ENCODE peak calls at places on chromosomes 6 and 20, in five cellular contexts. One of them, this sample, is unnamed. For H3K27me3 and H3K36me3, the result is how much of the 10 kb centered on the place peaks cover.

GRCh38 chr6:160992323-160993314 is 1.1 kb downstream of the MAP3K4 start:
- DNase-seq in CD8-positive, alpha-beta memory T cell: peak
- DNase-seq in PC-3: peak
- DNase-seq in sigmoid colon: no peak
- DNase-seq in breast epithelium: peak
- DNase-seq in this sample: peak

GRCh38 chr6:148144917-148145521 is 197.6 kb upstream of the SASH1 start:
- DNase-seq in sigmoid colon: peak
- DNase-seq in CD8-positive, alpha-beta memory T cell: peak
- DNase-seq in breast epithelium: peak
- DNase-seq in PC-3: peak
- DNase-seq in this sample: peak

GRCh38 chr6:41442800-41443501 is 103.2 kb upstream of the FOXP4 start:
- DNase-seq in sigmoid colon: peak
- DNase-seq in breast epithelium: peak
- DNase-seq in PC-3: no peak
- DNase-seq in CD8-positive, alpha-beta memory T cell: no peak
- DNase-seq in this sample: no peak

GRCh38 chr20:14445310-14445709 is 107.9 kb upstream of the FLRT3 start:
- DNase-seq in CD8-positive, alpha-beta memory T cell: no peak
- DNase-seq in sigmoid colon: no peak
- DNase-seq in breast epithelium: no peak
- DNase-seq in PC-3: peak
- DNase-seq in this sample: no peak

GRCh38 chr6:125791151-125791819 is 525 bp downstream of the NCOA7 start:
- DNase-seq in CD8-positive, alpha-beta memory T cell: no peak
- DNase-seq in sigmoid colon: no peak
- DNase-seq in PC-3: peak
- DNase-seq in breast epithelium: peak
- DNase-seq in this sample: peak

GRCh38 chr6:146355521-146356100 is 188.0 kb upstream of the RAB32 start:
- DNase-seq in sigmoid colon: no peak
- DNase-seq in CD8-positive, alpha-beta memory T cell: no peak
- DNase-seq in PC-3: no peak
- DNase-seq in breast epithelium: no peak
- DNase-seq in this sample: no peak

GRCh38 chr6:109782401-109783046 is 91.4 kb downstream of the FIG4 start:
- DNase-seq in CD8-positive, alpha-beta memory T cell: no peak
- DNase-seq in PC-3: no peak
- DNase-seq in breast epithelium: no peak
- DNase-seq in sigmoid colon: no peak
- DNase-seq in this sample: no peak

GRCh38 chr6:112429226-112429625 is 82.1 kb downstream of the RFPL4B start:
- DNase-seq in PC-3: no peak
- DNase-seq in sigmoid colon: no peak
- DNase-seq in breast epithelium: no peak
- DNase-seq in CD8-positive, alpha-beta memory T cell: no peak
- DNase-seq in this sample: no peak

GRCh38 chr20:2626853-2627541 is 25.4 kb upstream of the NOP56 start:
- DNase-seq in breast epithelium: no peak
- DNase-seq in sigmoid colon: no peak
- DNase-seq in PC-3: peak
- DNase-seq in CD8-positive, alpha-beta memory T cell: no peak
- DNase-seq in this sample: peak

GRCh38 chr6:145169726-145170125 is 565.6 kb downstream of the EPM2A start:
- DNase-seq in PC-3: no peak
- DNase-seq in breast epithelium: no peak
- DNase-seq in sigmoid colon: no peak
- DNase-seq in CD8-positive, alpha-beta memory T cell: no peak
- DNase-seq in this sample: no peak
- H3K27me3 ChIP-seq in PC-3: under half
- H3K27me3 ChIP-seq in breast epithelium: under half
- H3K27me3 ChIP-seq in sigmoid colon: under half
- H3K27me3 ChIP-seq in CD8-positive, alpha-beta memory T cell: under half
- H3K27me3 ChIP-seq in this sample: under half

DNA sequence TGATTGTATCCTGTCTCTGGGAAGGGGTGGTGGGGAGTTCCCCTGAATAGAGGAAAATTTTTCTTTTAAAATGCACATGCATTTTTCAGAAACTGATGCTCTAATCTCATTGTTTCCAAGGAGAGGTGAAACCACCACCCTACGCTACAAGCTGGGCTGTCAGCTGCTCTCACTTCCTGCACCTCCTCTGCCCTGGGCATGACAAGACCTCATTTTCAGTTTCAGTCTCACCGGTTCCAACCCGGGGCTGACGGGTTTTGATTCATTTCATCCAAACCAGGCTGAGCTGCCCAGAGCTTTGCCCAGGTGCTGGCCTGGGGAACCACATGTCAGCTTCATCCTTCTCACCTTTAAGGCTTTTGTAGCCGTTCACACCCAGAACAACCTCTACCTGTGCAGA is 99.7 kb downstream of the EYA2 start:
- DNase-seq in CD8-positive, alpha-beta memory T cell: peak
- DNase-seq in breast epithelium: peak
- DNase-seq in sigmoid colon: no peak
- DNase-seq in PC-3: no peak
- DNase-seq in this sample: no peak
- H3K27ac ChIP-seq in CD8-positive, alpha-beta memory T cell: no peak
- H3K27ac ChIP-seq in breast epithelium: no peak
- H3K27ac ChIP-seq in sigmoid colon: no peak
- H3K27ac ChIP-seq in PC-3: no peak
- H3K27ac ChIP-seq in this sample: no peak

GRCh38 chr6:43355862-43356590 is 13.4 kb downstream of the ZNF318 start:
- DNase-seq in CD8-positive, alpha-beta memory T cell: no peak
- DNase-seq in PC-3: peak
- DNase-seq in sigmoid colon: no peak
- DNase-seq in breast epithelium: no peak
- DNase-seq in this sample: peak

GRCh38 chr6:43361269-43361668 is 8.2 kb downstream of the ZNF318 start:
- DNase-seq in CD8-positive, alpha-beta memory T cell: no peak
- DNase-seq in breast epithelium: no peak
- DNase-seq in PC-3: no peak
- DNase-seq in sigmoid colon: no peak
- DNase-seq in this sample: no peak

GRCh38 chr6:43359381-43359780 is 10.1 kb downstream of the ZNF318 start:
- DNase-seq in sigmoid colon: no peak
- DNase-seq in PC-3: no peak
- DNase-seq in breast epithelium: no peak
- DNase-seq in CD8-positive, alpha-beta memory T cell: no peak
- DNase-seq in this sample: no peak

DNA sequence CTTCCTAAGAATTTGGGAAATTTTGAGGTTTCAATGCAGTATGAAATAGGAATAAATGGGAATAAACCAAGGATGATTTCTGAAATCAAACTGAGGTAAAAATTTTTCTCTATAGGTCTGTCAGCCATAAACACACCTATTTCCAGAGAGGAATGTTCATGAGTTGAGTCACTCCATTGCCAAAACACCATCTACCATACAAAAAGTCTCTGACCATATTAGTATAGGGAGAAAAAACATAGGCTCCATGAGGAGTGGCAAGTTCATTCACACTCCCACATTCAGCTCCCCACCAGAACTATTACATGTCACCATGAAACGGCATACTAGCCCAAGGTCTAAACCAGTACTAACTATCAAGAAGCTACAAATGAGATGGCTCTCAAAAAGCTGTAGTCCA is 9.6 kb downstream of the ZNF318 start:
- DNase-seq in PC-3: no peak
- DNase-seq in breast epithelium: no peak
- DNase-seq in CD8-positive, alpha-beta memory T cell: no peak
- DNase-seq in sigmoid colon: no peak
- DNase-seq in this sample: no peak
- H3K36me3 ChIP-seq in PC-3: under half
- H3K36me3 ChIP-seq in breast epithelium: under half
- H3K36me3 ChIP-seq in CD8-positive, alpha-beta memory T cell: under half
- H3K36me3 ChIP-seq in sigmoid colon: half or more
- H3K36me3 ChIP-seq in this sample: under half

GRCh38 chr6:27611451-27611850 is 138.5 kb upstream of the ZNF184 start:
- DNase-seq in breast epithelium: no peak
- DNase-seq in sigmoid colon: no peak
- DNase-seq in PC-3: no peak
- DNase-seq in CD8-positive, alpha-beta memory T cell: no peak
- DNase-seq in this sample: no peak
- H3K27me3 ChIP-seq in breast epithelium: under half
- H3K27me3 ChIP-seq in sigmoid colon: under half
- H3K27me3 ChIP-seq in PC-3: under half
- H3K27me3 ChIP-seq in CD8-positive, alpha-beta memory T cell: under half
- H3K27me3 ChIP-seq in this sample: under half

GRCh38 chr6:72783667-72784066 is 161.8 kb downstream of the KCNQ5 start:
- DNase-seq in CD8-positive, alpha-beta memory T cell: no peak
- DNase-seq in breast epithelium: no peak
- DNase-seq in sigmoid colon: no peak
- DNase-seq in PC-3: peak
- DNase-seq in this sample: no peak
- H3K27ac ChIP-seq in CD8-positive, alpha-beta memory T cell: no peak
- H3K27ac ChIP-seq in breast epithelium: no peak
- H3K27ac ChIP-seq in sigmoid colon: no peak
- H3K27ac ChIP-seq in PC-3: no peak
- H3K27ac ChIP-seq in this sample: no peak

DNA sequence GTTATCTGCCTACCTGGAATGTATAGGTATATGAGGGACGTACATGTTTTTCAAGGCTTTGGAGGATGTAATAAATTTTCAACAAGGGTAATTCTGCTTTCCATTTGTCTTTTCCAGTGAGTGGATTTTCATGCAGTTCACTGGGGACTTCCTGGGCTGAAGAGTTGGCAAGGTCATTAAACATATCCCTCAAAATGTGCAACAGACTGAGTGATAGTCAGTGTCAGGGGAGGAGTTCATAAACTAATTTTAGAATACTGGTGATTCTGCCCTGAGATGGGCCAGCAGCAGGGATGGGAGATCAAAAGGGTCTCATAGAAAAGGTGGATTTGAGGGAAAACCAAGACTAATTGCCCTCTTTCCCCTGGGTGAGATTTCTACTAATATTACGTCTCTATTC is 122.3 kb upstream of the CLDN20 start:
- DNase-seq in CD8-positive, alpha-beta memory T cell: no peak
- DNase-seq in breast epithelium: no peak
- DNase-seq in PC-3: no peak
- DNase-seq in sigmoid colon: no peak
- DNase-seq in this sample: no peak
- H3K36me3 ChIP-seq in CD8-positive, alpha-beta memory T cell: under half
- H3K36me3 ChIP-seq in breast epithelium: under half
- H3K36me3 ChIP-seq in PC-3: under half
- H3K36me3 ChIP-seq in sigmoid colon: under half
- H3K36me3 ChIP-seq in this sample: under half

GRCh38 chr6:27669278-27669797 is 196.4 kb upstream of the ZNF184 start:
- DNase-seq in PC-3: peak
- DNase-seq in sigmoid colon: no peak
- DNase-seq in breast epithelium: no peak
- DNase-seq in CD8-positive, alpha-beta memory T cell: no peak
- DNase-seq in this sample: no peak

GRCh38 chr6:27669798-27670301 is 196.9 kb upstream of the ZNF184 start:
- DNase-seq in CD8-positive, alpha-beta memory T cell: no peak
- DNase-seq in PC-3: no peak
- DNase-seq in sigmoid colon: no peak
- DNase-seq in breast epithelium: no peak
- DNase-seq in this sample: no peak

GRCh38 chr6:27667016-27667415 is 194.1 kb upstream of the ZNF184 start:
- DNase-seq in breast epithelium: no peak
- DNase-seq in PC-3: no peak
- DNase-seq in sigmoid colon: no peak
- DNase-seq in CD8-positive, alpha-beta memory T cell: no peak
- DNase-seq in this sample: no peak

GRCh38 chr6:27667651-27668441 is 194.9 kb upstream of the ZNF184 start:
- DNase-seq in breast epithelium: no peak
- DNase-seq in PC-3: no peak
- DNase-seq in sigmoid colon: no peak
- DNase-seq in CD8-positive, alpha-beta memory T cell: no peak
- DNase-seq in this sample: no peak

DNA sequence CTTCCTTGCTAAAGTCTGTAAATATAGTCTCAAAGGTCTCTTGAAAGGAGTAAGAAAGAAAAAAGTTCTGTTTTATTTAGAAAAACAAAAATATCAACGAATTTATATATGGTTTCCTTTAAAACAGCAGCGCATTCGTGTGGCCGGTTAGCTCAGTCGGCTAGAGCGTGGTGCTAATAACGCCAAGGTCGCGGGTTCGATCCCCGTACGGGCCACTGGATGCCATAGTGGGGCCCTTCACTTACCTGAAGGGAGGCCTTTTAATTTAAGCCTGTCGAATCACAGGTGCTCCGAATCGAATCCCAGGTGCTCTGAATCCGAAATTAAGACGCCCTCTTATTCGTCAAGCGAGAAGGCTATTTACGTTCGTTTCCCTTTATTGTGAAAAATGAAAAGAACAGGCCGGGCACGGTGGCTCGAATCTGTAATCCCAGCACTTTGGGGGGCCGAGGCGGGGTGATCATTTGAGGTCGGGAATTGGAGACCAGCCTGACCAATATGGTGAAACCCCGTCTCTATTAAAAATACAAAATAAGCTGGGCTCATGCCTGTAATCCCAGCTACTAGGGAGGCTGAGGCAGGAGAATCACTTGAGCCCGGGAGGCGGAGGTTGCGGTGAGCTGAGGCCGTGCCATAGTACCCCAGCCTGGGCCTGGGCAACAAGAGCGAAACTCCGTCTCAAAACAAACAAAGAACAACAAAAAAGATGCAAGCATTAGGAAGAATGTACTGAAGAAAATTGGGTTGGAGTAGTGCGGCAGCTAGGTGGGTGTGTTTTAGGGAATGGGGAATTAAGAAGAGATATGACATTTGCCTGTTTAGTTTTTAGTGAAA is 195.8 kb upstream of the ZNF184 start:
- DNase-seq in CD8-positive, alpha-beta memory T cell: no peak
- DNase-seq in sigmoid colon: no peak
- DNase-seq in PC-3: peak
- DNase-seq in breast epithelium: no peak
- DNase-seq in this sample: peak
- H3K27me3 ChIP-seq in CD8-positive, alpha-beta memory T cell: half or more
- H3K27me3 ChIP-seq in sigmoid colon: half or more
- H3K27me3 ChIP-seq in PC-3: under half
- H3K27me3 ChIP-seq in breast epithelium: half or more
- H3K27me3 ChIP-seq in this sample: under half

GRCh38 chr20:25043499-25044260 is 14.3 kb downstream of the ACSS1 start:
- DNase-seq in sigmoid colon: no peak
- DNase-seq in PC-3: no peak
- DNase-seq in breast epithelium: no peak
- DNase-seq in CD8-positive, alpha-beta memory T cell: no peak
- DNase-seq in this sample: no peak
- H3K27ac ChIP-seq in sigmoid colon: peak
- H3K27ac ChIP-seq in PC-3: no peak
- H3K27ac ChIP-seq in breast epithelium: peak
- H3K27ac ChIP-seq in CD8-positive, alpha-beta memory T cell: no peak
- H3K27ac ChIP-seq in this sample: peak

This sample was measured in small intestine.